ENCODE peak calls at places on chromosomes 16 and 17, in nine cellular contexts. E is A549; I is lung microvascular endothelial cell; P is Daoy; W is activated T-helper 1 cell treated with anti-CD3 and anti-CD28 coated beads, Interleukin-2, amount 50 U/mL, for 16 hours; F is germinal center; Q is neural progenitor cell; O is heart right ventricle; T is type B pancreatic cell. Z is an unnamed sample.

GRCh38 chr17:28807925-28808641 is 34.5 kb downstream of the FAM222B start:
- DNase-seq in W (no peak), O (no peak), I (peak), E (peak), F (no peak), T (no peak), P (peak), Q (no peak), Z (peak)

GRCh38 chr16:50692999-50693781 is at the start of gene NOD2:
- DNase-seq in E (peak), F (peak), T (no peak), O (no peak), Q (peak), W (no peak), I (peak), P (peak), Z (no peak)

GRCh38 chr17:59746849-59747445 is 39.5 kb downstream of the VMP1 start:
- DNase-seq in P (peak), Q (peak), O (no peak), F (peak), T (no peak), I (peak), E (peak), W (no peak), Z (peak)

GRCh38 chr16:529012-529575 is 1.6 kb downstream of the CAPN15 start:
- DNase-seq in P (no peak), I (no peak), O (no peak), F (no peak), W (no peak), E (no peak), T (no peak), Q (no peak), Z (no peak)

GRCh38 chr17:34178047-34178446 is 77.0 kb upstream of the CCL2 start:
- DNase-seq in I (no peak), W (no peak), O (no peak), T (no peak), E (no peak), P (peak), F (no peak), Q (peak), Z (peak)

GRCh38 chr16:64751906-64752305 is 370.0 kb downstream of the CDH11 start:
- DNase-seq in I (no peak), P (peak), O (no peak), E (no peak), W (no peak), Q (no peak), F (no peak), T (no peak), Z (no peak)

GRCh38 chr17:2901582-2901981 is 105.3 kb downstream of the RAP1GAP2 start:
- DNase-seq in W (no peak), E (no peak), F (no peak), I (no peak), O (peak), Q (no peak), T (no peak), P (no peak), Z (no peak)

GRCh38 chr16:17266606-17267313 is 204.0 kb downstream of the XYLT1 start:
- DNase-seq in W (no peak), E (no peak), F (no peak), P (no peak), T (no peak), Q (no peak), I (no peak), O (no peak), Z (no peak)

GRCh38 chr16:72092832-72093447 is 480 bp downstream of the TXNL4B start:
- DNase-seq in O (no peak), I (peak), F (no peak), T (no peak), E (peak), P (peak), W (no peak), Q (peak), Z (peak)

GRCh38 chr17:75151893-75152292 is 2.4 kb downstream of the JPT1 start:
- DNase-seq in Q (no peak), E (no peak), I (peak), W (no peak), O (no peak), F (no peak), T (no peak), P (peak), Z (peak)

GRCh38 chr17:47882247-47882646 is 13.8 kb upstream of the SP2 start:
- DNase-seq in F (no peak), I (peak), W (no peak), P (peak), E (no peak), O (no peak), T (no peak), Q (no peak), Z (no peak)

GRCh38 chr16:70523013-70523620 is at the start of gene COG4:
- DNase-seq in W (peak), P (peak), O (peak), E (peak), F (peak), I (peak), T (peak), Q (peak), Z (peak)

Z was measured in RKO.